ENCODE peak calls at places on chromosomes 16 and 17, in six cellular contexts. Z is activated T-helper 1 cell treated with Interleukin-2 at 50 U/mL for 16 hours; S is endodermal cell; H is stimulated activated CD4-positive, alpha-beta T cell treated with anti-CD3 and anti-CD28 coated beads, Interleukin-2, amount 100 ng/mL, for 48 hours; F is IMR-90; T is amygdala. W is an unnamed sample.

GRCh38 chr16:80362816-80363215 is 178.0 kb upstream of the DYNLRB2 start:
- DNase-seq in Z (no peak), S (no peak), H (no peak), F (no peak), T (no peak), W (no peak)

GRCh38 chr17:48299760-48300159 is 130.3 kb downstream of the SKAP1 start:
- DNase-seq in Z (no peak), S (no peak), H (no peak), F (no peak), T (no peak), W (no peak)

GRCh38 chr17:9432121-9432866 is 143.3 kb downstream of the STX8 start:
- DNase-seq in Z (no peak), S (no peak), H (no peak), F (peak; percentile 30), T (no peak), W (no peak)

GRCh38 chr17:69361156-69361555 is 34.2 kb upstream of the ABCA5 start:
- DNase-seq in Z (no peak), S (no peak), H (no peak), F (no peak), T (no peak), W (no peak)

GRCh38 chr16:23080747-23081146 is 68.5 kb downstream of the USP31 start:
- DNase-seq in Z (no peak), S (no peak), H (no peak), F (no peak), T (no peak), W (no peak)

GRCh38 chr17:62064791-62065563 is at the start of gene MED13:
- DNase-seq in Z (peak; percentile 41), S (peak; percentile 90), H (peak; percentile 38), F (peak; percentile 19), T (no peak), W (peak; percentile 43)

GRCh38 chr16:80909720-80910119 is 97.0 kb downstream of the CMC2 start:
- DNase-seq in Z (no peak), S (no peak), H (no peak), F (no peak), T (no peak), W (no peak)

GRCh38 chr16:23835390-23836077 is at the start of gene PRKCB:
- DNase-seq in Z (peak; percentile 84), S (peak; percentile 97), H (peak; percentile 92), F (peak; percentile 14), T (peak; percentile 44), W (peak; percentile 82)